ENCODE peak calls at places on chromosome 17, in seven cellular contexts. Y is mammary epithelial cell, U is thoracic aorta, S is kidney, L is uterus, N is ovary, O is upper lobe of right lung. P is an unnamed sample.
A peak's percentile ranks its signal among the peaks of the same experiment; 100 is the strongest.

GRCh38 chr17:2485543-2485942 is 26.1 kb downstream of the METTL16 start:
- DNase-seq in Y (peak; percentile 32), U (no peak), S (no peak), L (no peak), N (no peak), O (no peak), P (peak; percentile 39)

GRCh38 chr17:81448960-81449359 is 53.7 kb downstream of the BAHCC1 start:
- DNase-seq in Y (no peak), U (no peak), S (no peak), L (no peak), N (no peak), O (no peak), P (no peak)

GRCh38 chr17:360141-360705 is 7.6 kb upstream of the RPH3AL start:
- DNase-seq in Y (no peak), U (no peak), S (peak; percentile 60), L (no peak), N (no peak), O (peak; percentile 37), P (no peak)

GRCh38 chr17:77909236-77909635 is 49.3 kb upstream of the TNRC6C start:
- DNase-seq in Y (no peak), U (no peak), S (peak; percentile 68), L (peak; percentile 37), N (peak; percentile 25), O (peak; percentile 53), P (peak; percentile 23)

GRCh38 chr17:59093702-59094231 is 12.9 kb downstream of the TRIM37 start:
- DNase-seq in Y (peak; percentile 92), U (no peak), S (no peak), L (peak; percentile 50), N (peak; percentile 21), O (no peak), P (no peak)

GRCh38 chr17:34565715-34566114 is 13.7 kb upstream of the TMEM132E start:
- DNase-seq in Y (no peak), U (no peak), S (no peak), L (no peak), N (no peak), O (no peak), P (no peak)

GRCh38 chr17:68697850-68698313 is 96.7 kb upstream of the FAM20A start:
- DNase-seq in Y (peak; percentile 91), U (no peak), S (no peak), L (peak; percentile 67), N (peak; percentile 62), O (no peak), P (no peak)

GRCh38 chr17:40485851-40486512 is 15.4 kb downstream of the TNS4 start:
- DNase-seq in Y (peak; percentile 96), U (no peak), S (peak; percentile 68), L (peak; percentile 85), N (peak; percentile 76), O (no peak), P (peak; percentile 81)

GRCh38 chr17:72403713-72404209 is 282.9 kb downstream of the SOX9 start:
- DNase-seq in Y (no peak), U (no peak), S (no peak), L (no peak), N (no peak), O (no peak), P (no peak)

GRCh38 chr17:48596735-48597491 is 3.3 kb upstream of the HOXB5 start:
- DNase-seq in Y (no peak), U (no peak), S (peak; percentile 51), L (no peak), N (no peak), O (no peak), P (no peak)

GRCh38 chr17:33127706-33128105 is 136.1 kb downstream of the SPACA3 start:
- DNase-seq in Y (peak; percentile 92), U (no peak), S (no peak), L (no peak), N (no peak), O (no peak), P (no peak)

GRCh38 chr17:31497431-31497830 is 106.0 kb downstream of the RAB11FIP4 start:
- DNase-seq in Y (no peak), U (no peak), S (peak; percentile 52), L (no peak), N (no peak), O (no peak), P (no peak)

GRCh38 chr17:81576621-81577277 is 24.6 kb upstream of the FAAP100 start:
- DNase-seq in Y (peak; percentile 70), U (no peak), S (peak; percentile 67), L (no peak), N (no peak), O (no peak), P (no peak)

GRCh38 chr17:1820518-1821252 is 9.0 kb downstream of the SMYD4 start:
- DNase-seq in Y (no peak), U (no peak), S (no peak), L (no peak), N (no peak), O (no peak), P (no peak)

GRCh38 chr17:40452921-40453378 is 9.7 kb downstream of the IGFBP4 start:
- DNase-seq in Y (peak; percentile 52), U (no peak), S (peak; percentile 72), L (no peak), N (peak; percentile 50), O (no peak), P (no peak)

GRCh38 chr17:45992904-45993303 is 6.1 kb upstream of the STH start:
- DNase-seq in Y (no peak), U (no peak), S (no peak), L (no peak), N (no peak), O (no peak), P (no peak)

GRCh38 chr17:60139438-60140285 is 10.1 kb upstream of the CA4 start:
- DNase-seq in Y (peak; percentile 34), U (no peak), S (peak; percentile 87), L (peak; percentile 40), N (peak; percentile 58), O (peak; percentile 87), P (peak; percentile 43)

GRCh38 chr17:41304091-41304490 is 1.4 kb upstream of the KRTAP29-1 start:
- DNase-seq in Y (no peak), U (no peak), S (peak; percentile 78), L (no peak), N (no peak), O (no peak), P (no peak)

DNA sequence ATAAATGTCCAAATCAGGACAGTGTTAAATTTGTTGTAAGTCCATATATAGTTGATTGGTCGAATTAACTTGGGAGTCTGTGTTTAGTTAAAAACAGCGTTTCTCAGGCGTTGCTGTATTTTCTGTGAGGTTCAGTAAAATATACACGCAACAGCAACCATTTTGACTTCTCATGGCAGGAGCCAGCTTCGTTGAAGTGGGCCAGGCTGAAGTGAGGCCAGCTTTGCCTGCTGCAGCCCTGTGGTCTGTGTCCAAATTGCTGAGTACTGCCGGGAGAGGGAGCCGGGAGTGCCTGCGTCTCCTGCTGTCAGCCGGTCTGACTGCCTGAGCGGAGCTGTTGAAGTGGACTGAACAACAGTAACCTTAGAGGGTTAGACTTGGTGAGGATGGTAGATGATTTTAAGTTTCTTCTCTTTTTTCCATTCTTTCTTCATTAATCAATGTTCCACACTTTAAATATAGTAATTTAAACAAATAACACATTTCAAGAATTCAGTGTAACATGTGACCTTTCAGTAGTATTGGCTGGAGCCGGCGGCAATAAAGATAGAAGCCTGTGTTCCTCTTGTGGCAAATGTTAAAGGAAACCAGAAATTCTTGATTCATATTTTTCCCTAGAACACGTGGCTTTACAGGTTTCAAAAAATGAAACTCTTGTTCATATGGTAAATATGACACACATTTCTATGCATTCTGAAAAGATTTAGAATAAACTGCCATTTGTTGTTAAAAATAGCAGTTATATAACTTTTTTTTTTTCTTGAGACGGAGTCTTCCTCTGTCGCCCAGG is 37.0 kb upstream of the ZNF750 start:
- DNase-seq in Y (peak; percentile 81), U (no peak), S (peak; percentile 86), L (peak; percentile 83), N (peak; percentile 79), O (peak; percentile 92), P (peak; percentile 84)
- TF ChIP-seq CTCF in Y (peak; percentile 24), U (peak; percentile 56), S (peak; percentile 48), L (peak; percentile 35), N (peak; percentile 59), O (peak; percentile 54), P (peak; percentile 72)

GRCh38 chr17:71296005-71296404 is 824.8 kb upstream of the SOX9 start:
- DNase-seq in Y (no peak), U (no peak), S (no peak), L (no peak), N (no peak), O (no peak), P (no peak)

GRCh38 chr17:71304498-71305158 is 816.2 kb upstream of the SOX9 start:
- DNase-seq in Y (no peak), U (no peak), S (no peak), L (no peak), N (no peak), O (no peak), P (no peak)

GRCh38 chr17:71302721-71303549 is 817.9 kb upstream of the SOX9 start:
- DNase-seq in Y (peak; percentile 93), U (no peak), S (no peak), L (no peak), N (no peak), O (no peak), P (no peak)

DNA sequence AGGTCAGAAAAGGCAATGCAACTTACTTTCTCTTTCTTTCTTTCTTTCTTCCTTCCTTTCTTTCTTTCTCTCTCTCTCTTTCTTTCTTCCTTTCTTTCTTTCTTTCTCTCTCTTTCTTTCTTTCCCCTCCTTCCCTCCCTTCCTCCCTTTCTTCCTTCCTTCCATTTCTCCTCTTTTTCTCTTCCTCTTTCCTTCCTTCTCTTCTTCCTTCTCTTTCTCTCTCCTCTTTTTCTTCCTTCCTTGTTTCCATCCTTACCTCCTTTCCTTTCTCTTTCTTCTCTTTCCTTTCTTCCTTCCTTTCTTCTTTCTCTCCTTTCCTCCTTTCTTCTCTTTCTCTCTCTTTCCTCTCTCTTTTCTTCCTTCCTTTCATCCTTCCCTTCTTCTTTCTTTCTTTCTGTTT is 819.8 kb upstream of the SOX9 start:
- DNase-seq in Y (no peak), U (no peak), S (no peak), L (no peak), N (no peak), O (no peak), P (no peak)
- H3K9me3 ChIP-seq in Y (no peaks in the 10 kb centered on the region), U (no peaks in the 10 kb centered on the region), S (no peaks in the 10 kb centered on the region), L (no peaks in the 10 kb centered on the region), N (no peaks in the 10 kb centered on the region), O (no peaks in the 10 kb centered on the region), P (no peaks in the 10 kb centered on the region)

GRCh38 chr17:52149626-52150025 is 8.9 kb downstream of the CA10 start:
- DNase-seq in Y (no peak), U (no peak), S (no peak), L (no peak), N (no peak), O (no peak), P (no peak)

GRCh38 chr17:52148969-52149351 is 9.6 kb downstream of the CA10 start:
- DNase-seq in Y (peak; percentile 81), U (no peak), S (no peak), L (no peak), N (no peak), O (no peak), P (peak; percentile 60)

GRCh38 chr17:52147431-52147830 is 11.1 kb downstream of the CA10 start:
- DNase-seq in Y (peak; percentile 69), U (no peak), S (no peak), L (no peak), N (no peak), O (no peak), P (no peak)

GRCh38 chr17:52147872-52148271 is 10.6 kb downstream of the CA10 start:
- DNase-seq in Y (peak; percentile 85), U (no peak), S (no peak), L (no peak), N (no peak), O (no peak), P (no peak)

GRCh38 chr17:52148288-52148968 is 10.1 kb downstream of the CA10 start:
- DNase-seq in Y (no peak), U (no peak), S (no peak), L (no peak), N (no peak), O (no peak), P (no peak)
- TF ChIP-seq CTCF in Y (no peak), U (no peak), S (no peak), L (no peak), N (no peak), O (no peak), P (no peak)

GRCh38 chr17:42682400-42683384 is at the start of gene CNTNAP1:
- DNase-seq in Y (peak; percentile 67), U (no peak), S (peak; percentile 89), L (peak; percentile 72), N (peak; percentile 79), O (peak; percentile 75), P (no peak)
- H3K9me3 ChIP-seq in Y (no peaks in the 10 kb centered on the region), U (no peaks in the 10 kb centered on the region), S (no peaks in the 10 kb centered on the region), L (no peaks in the 10 kb centered on the region), N (no peaks in the 10 kb centered on the region), O (no peaks in the 10 kb centered on the region), P (no peaks in the 10 kb centered on the region)

P was measured in prostate gland.